ENCODE peak calls at places on chromosomes 11 and 22, in ten cellular contexts. V is upper lobe of right lung, X is hepatocyte, A is MM.1S, T is kidney, Y is ureter, N is A673, K is nephron progenitor cell, G is mesendoderm, C is AG04449. I is an unnamed sample.
A peak's percentile ranks its signal among the peaks of the same experiment; 100 is the strongest.

GRCh38 chr22:38907767-38908166 is 35.8 kb upstream of the CBX6 start:
- DNase-seq in G (no peak), C (no peak), K (no peak), V (no peak), N (no peak), A (no peak), T (no peak), Y (no peak), X (no peak), I (no peak)

GRCh38 chr22:50141891-50142363 is 28.6 kb upstream of the PANX2 start:
- DNase-seq in A (no peak), K (peak; percentile 53), T (no peak), C (no peak), Y (no peak), X (no peak), V (no peak), G (peak; percentile 46), N (no peak), I (no peak)

GRCh38 chr22:30205281-30206115 is 41.1 kb downstream of the LIF start:
- DNase-seq in V (no peak), T (peak; percentile 73), G (peak; percentile 53), C (peak; percentile 90), K (no peak), N (no peak), Y (no peak), X (peak; percentile 72), A (no peak), I (no peak)

GRCh38 chr22:39522567-39523300 is 2.4 kb downstream of the ATF4 start:
- DNase-seq in K (no peak), G (no peak), T (peak; percentile 42), A (no peak), V (no peak), N (no peak), X (no peak), Y (no peak), C (no peak), I (no peak)

GRCh38 chr11:108278954-108279353 is 56.1 kb downstream of the ATM start:
- DNase-seq in K (no peak), N (no peak), V (no peak), Y (no peak), C (no peak), A (no peak), X (no peak), G (no peak), T (no peak), I (no peak)

GRCh38 chr11:68843703-68844312 is 2.1 kb upstream of the CPT1A start:
- DNase-seq in T (peak; percentile 94), G (peak; percentile 89), N (no peak), X (peak; percentile 84), Y (peak; percentile 81), K (peak; percentile 66), V (peak; percentile 94), A (peak; percentile 92), C (no peak), I (peak; percentile 85)

GRCh38 chr11:68340003-68340767 is 27.8 kb downstream of the LRP5 start:
- DNase-seq in N (no peak), T (no peak), Y (no peak), X (no peak), A (no peak), V (no peak), C (no peak), G (no peak), K (no peak), I (no peak)

GRCh38 chr11:84947970-84948600 is 679.1 kb downstream of the DLG2 start:
- DNase-seq in X (no peak), K (no peak), C (no peak), N (peak; percentile 22), Y (no peak), T (no peak), V (no peak), G (peak; percentile 75), A (no peak), I (no peak)

GRCh38 chr11:132055296-132055695 is 684.9 kb downstream of the NTM start:
- DNase-seq in X (no peak), G (no peak), Y (no peak), C (no peak), K (no peak), N (no peak), V (no peak), T (no peak), A (no peak), I (no peak)

GRCh38 chr11:9066432-9066925 is 24.9 kb downstream of the SCUBE2 start:
- DNase-seq in T (no peak), V (no peak), N (no peak), X (no peak), K (no peak), A (no peak), Y (no peak), C (no peak), G (no peak), I (no peak)

GRCh38 chr11:102513869-102514268 is 16.7 kb downstream of the MMP7 start:
- DNase-seq in C (no peak), K (no peak), N (peak; percentile 51), T (no peak), G (no peak), X (peak; percentile 62), V (no peak), Y (peak; percentile 78), A (no peak), I (no peak)

GRCh38 chr11:128271401-128271800 is 316.0 kb downstream of the ETS1 start:
- DNase-seq in N (no peak), X (no peak), T (no peak), Y (no peak), G (no peak), K (no peak), C (no peak), A (no peak), V (no peak), I (no peak)

GRCh38 chr11:43735931-43736330 is 55.4 kb downstream of the HSD17B12 start:
- DNase-seq in A (no peak), X (no peak), G (no peak), N (peak; percentile 77), C (peak; percentile 24), Y (no peak), V (no peak), K (no peak), T (no peak), I (no peak)

GRCh38 chr11:94932503-94932902 is 40.9 kb downstream of the CWC15 start:
- DNase-seq in Y (no peak), C (no peak), A (no peak), T (no peak), N (no peak), K (no peak), X (no peak), G (no peak), V (no peak), I (no peak)

GRCh38 chr11:78181155-78181554 is 7.3 kb downstream of the KCTD21 start:
- DNase-seq in T (no peak), A (no peak), V (no peak), K (no peak), N (no peak), Y (no peak), C (no peak), G (no peak), X (no peak), I (no peak)

GRCh38 chr11:6127881-6128280 is 20.4 kb downstream of the OR56B4 start:
- DNase-seq in X (no peak), K (no peak), C (no peak), G (no peak), V (no peak), T (no peak), N (no peak), Y (no peak), A (no peak), I (no peak)

GRCh38 chr11:76156971-76157427 is 49.3 kb downstream of the WNT11 start:
- DNase-seq in A (no peak), T (no peak), K (no peak), V (no peak), N (no peak), X (no peak), Y (no peak), G (no peak), C (no peak), I (no peak)

GRCh38 chr11:7905961-7906429 is 25.1 kb downstream of the OR10A6 start:
- DNase-seq in V (peak; percentile 72), C (no peak), G (peak; percentile 98), Y (peak; percentile 55), X (no peak), K (no peak), A (no peak), T (peak; percentile 32), N (no peak), I (no peak)

GRCh38 chr22:20782083-20782482 is 8.2 kb downstream of the SERPIND1 start:
- DNase-seq in C (no peak), X (no peak), G (no peak), T (no peak), K (no peak), V (no peak), Y (no peak), A (no peak), N (no peak), I (no peak)